ENCODE peak calls at places on chromosomes 4 and X, in five cellular contexts. B, K, Q, M and L are unnamed samples. For H3K36me3, H3K9me3 and H3K4me1, the result is how much of the 10 kb centered on the place peaks cover.

GRCh38 chrX:17629519-17629918 is 107.8 kb upstream of the SCML1 start:
- DNase-seq in B (no peak), Q (no peak), M (peak), K (no peak), L (no peak)

GRCh38 chrX:75038925-75039324 is 113.7 kb upstream of the NEXMIF start:
- DNase-seq in M (no peak), B (no peak), Q (no peak), K (no peak), L (peak)

GRCh38 chr4:181761130-181761529 is 482.1 kb upstream of the TENM3 start:
- DNase-seq in Q (no peak), B (no peak), K (no peak), M (no peak), L (no peak)

GRCh38 chrX:8273451-8273894 is 102.4 kb upstream of the VCX2 start:
- DNase-seq in B (no peak), Q (no peak), M (no peak), K (no peak), L (no peak)

GRCh38 chrX:148500428-148501120 is at the start of gene AFF2:
- DNase-seq in Q (peak), K (peak), M (no peak), B (peak), L (peak)

GRCh38 chr4:117085185-117085701 is at the start of gene TRAM1L1:
- DNase-seq in B (peak), K (no peak), M (peak), Q (peak), L (no peak)

GRCh38 chr4:113462286-113462685 is 299.3 kb downstream of the CAMK2D start:
- DNase-seq in K (no peak), Q (no peak), M (no peak), B (no peak), L (no peak)

GRCh38 chr4:173057906-173058305 is 110.7 kb upstream of the GALNT7 start:
- DNase-seq in K (no peak), M (no peak), Q (no peak), B (no peak), L (no peak)

GRCh38 chrX:120308959-120309872 is 2.0 kb downstream of the TMEM255A start:
- DNase-seq in B (peak), K (peak), Q (peak), M (peak), L (peak)

GRCh38 chr4:170853422-170854021 is 763.8 kb upstream of the AADAT start:
- DNase-seq in K (no peak), B (peak), M (peak), Q (peak), L (no peak)

GRCh38 chr4:126956192-126956897 is 676.4 kb upstream of the INTU start:
- DNase-seq in B (peak), M (no peak), Q (no peak), K (no peak), L (no peak)

GRCh38 chr4:127403523-127404084 is 229.2 kb upstream of the INTU start:
- DNase-seq in B (no peak), Q (no peak), K (no peak), M (no peak), L (no peak)

GRCh38 chr4:94507281-94507680 is 55.5 kb downstream of the PDLIM5 start:
- DNase-seq in B (no peak), K (no peak), M (no peak), Q (no peak), L (no peak)

GRCh38 chr4:54657556-54658313 is at the start of gene KIT:
- DNase-seq in Q (peak), B (peak), K (peak), M (no peak), L (peak)

GRCh38 chrX:134803551-134804183 is 145.4 kb upstream of the PLAC1 start:
- DNase-seq in B (no peak), K (no peak), Q (no peak), M (no peak), L (peak)

GRCh38 chrX:31563792-31564191 is 492.0 kb upstream of the FTHL17 start:
- DNase-seq in K (no peak), M (no peak), Q (no peak), B (no peak), L (no peak)

GRCh38 chrX:21926527-21927278 is 13.8 kb upstream of the SMS start:
- DNase-seq in B (no peak), K (no peak), Q (peak), M (no peak), L (no peak)

GRCh38 chr4:101086801-101087586 is 260.3 kb downstream of the PPP3CA start:
- DNase-seq in K (no peak), Q (no peak), M (no peak), B (no peak), L (no peak)

GRCh38 chr4:47553329-47554125 is 68.5 kb downstream of the ATP10D start:
- DNase-seq in B (no peak), Q (no peak), M (no peak), K (no peak), L (no peak)

GRCh38 chrX:153445856-153446635 is at the start of gene TREX2:
- DNase-seq in K (no peak), Q (no peak), B (peak), M (no peak), L (no peak)

GRCh38 chr4:78766026-78766425 is 10.1 kb upstream of the BMP2K start:
- DNase-seq in B (no peak), Q (no peak), K (no peak), M (no peak), L (no peak)

GRCh38 chr4:137611998-137612700 is 79.9 kb upstream of the PCDH18 start:
- DNase-seq in B (no peak), M (no peak), Q (no peak), K (no peak), L (no peak)

GRCh38 chr4:111562811-111563210 is 582.4 kb upstream of the FAM241A start:
- DNase-seq in M (no peak), B (no peak), Q (no peak), K (no peak), L (no peak)

GRCh38 chrX:118528089-118528753 is 32.6 kb downstream of the DOCK11 start:
- DNase-seq in M (no peak), B (no peak), K (peak), Q (no peak), L (peak)

GRCh38 chr4:7387925-7388324 is 46.8 kb downstream of the PSAPL1 start:
- DNase-seq in K (no peak), Q (no peak), M (no peak), B (no peak), L (no peak)

GRCh38 chr4:2624782-2625548 is 88.5 kb downstream of the FAM193A start:
- DNase-seq in K (no peak), M (no peak), Q (no peak), B (no peak), L (no peak)

GRCh38 chrX:72349190-72349589 is 43.5 kb upstream of the CITED1 start:
- DNase-seq in K (no peak), M (no peak), Q (no peak), B (no peak), L (no peak)

GRCh38 chr4:171534391-171534790 is 278.8 kb upstream of the GALNTL6 start:
- DNase-seq in K (no peak), Q (no peak), B (no peak), M (no peak), L (no peak)

GRCh38 chrX:18617351-18617750 is 54.6 kb downstream of the RS1 start:
- DNase-seq in M (no peak), Q (peak), B (no peak), K (no peak), L (no peak)

GRCh38 chrX:139025822-139026221 is 314.3 kb upstream of the FGF13 start:
- DNase-seq in K (no peak), Q (no peak), M (no peak), B (no peak), L (no peak)

GRCh38 chrX:154350429-154351182 is 23.8 kb downstream of the FLNA start:
- DNase-seq in Q (no peak), K (no peak), M (no peak), B (peak), L (no peak)

GRCh38 chr4:76571274-76571673 is 136.2 kb downstream of the SHROOM3 start:
- DNase-seq in K (no peak), Q (peak), M (peak), B (no peak), L (no peak)

GRCh38 chr4:176794151-176794550 is 1.4 kb upstream of the VEGFC start:
- DNase-seq in M (no peak), B (no peak), K (no peak), Q (no peak), L (no peak)

GRCh38 chr4:109429545-109429944 is 4.1 kb upstream of the SEC24B start:
- DNase-seq in B (no peak), K (no peak), M (no peak), Q (no peak), L (no peak)

GRCh38 chr4:26861434-26862186 is 969 bp downstream of the STIM2 start:
- DNase-seq in B (peak), M (peak), Q (peak), K (peak), L (peak)

GRCh38 chr4:78584863-78585576 is 33.5 kb downstream of the ANXA3 start:
- DNase-seq in B (no peak), K (no peak), Q (no peak), M (no peak), L (no peak)

GRCh38 chr4:113961322-113961698 is 18.1 kb downstream of the ARSJ start:
- DNase-seq in Q (no peak), B (no peak), K (no peak), M (no peak), L (no peak)

GRCh38 chrX:49761481-49761880 is 65.7 kb upstream of the PAGE1 start:
- DNase-seq in Q (peak), B (no peak), K (no peak), M (no peak), L (peak)

GRCh38 chrX:143994206-143994605 is 110.3 kb downstream of the UBE2NL start:
- DNase-seq in K (no peak), B (no peak), Q (no peak), M (no peak), L (no peak)

GRCh38 chrX:133674726-133675470 is 259.6 kb upstream of the GPC4 start:
- DNase-seq in Q (peak), B (no peak), M (no peak), K (no peak), L (no peak)

GRCh38 chrX:133681897-133682296 is 266.6 kb upstream of the GPC4 start:
- DNase-seq in M (no peak), Q (no peak), K (no peak), B (no peak), L (no peak)

GRCh38 chrX:133681416-133681815 is 266.1 kb upstream of the GPC4 start:
- DNase-seq in B (no peak), Q (no peak), K (no peak), M (no peak), L (no peak)

GRCh38 chrX:133677123-133678063 is 262.1 kb upstream of the GPC4 start:
- DNase-seq in Q (no peak), M (no peak), K (no peak), B (no peak), L (no peak)

DNA sequence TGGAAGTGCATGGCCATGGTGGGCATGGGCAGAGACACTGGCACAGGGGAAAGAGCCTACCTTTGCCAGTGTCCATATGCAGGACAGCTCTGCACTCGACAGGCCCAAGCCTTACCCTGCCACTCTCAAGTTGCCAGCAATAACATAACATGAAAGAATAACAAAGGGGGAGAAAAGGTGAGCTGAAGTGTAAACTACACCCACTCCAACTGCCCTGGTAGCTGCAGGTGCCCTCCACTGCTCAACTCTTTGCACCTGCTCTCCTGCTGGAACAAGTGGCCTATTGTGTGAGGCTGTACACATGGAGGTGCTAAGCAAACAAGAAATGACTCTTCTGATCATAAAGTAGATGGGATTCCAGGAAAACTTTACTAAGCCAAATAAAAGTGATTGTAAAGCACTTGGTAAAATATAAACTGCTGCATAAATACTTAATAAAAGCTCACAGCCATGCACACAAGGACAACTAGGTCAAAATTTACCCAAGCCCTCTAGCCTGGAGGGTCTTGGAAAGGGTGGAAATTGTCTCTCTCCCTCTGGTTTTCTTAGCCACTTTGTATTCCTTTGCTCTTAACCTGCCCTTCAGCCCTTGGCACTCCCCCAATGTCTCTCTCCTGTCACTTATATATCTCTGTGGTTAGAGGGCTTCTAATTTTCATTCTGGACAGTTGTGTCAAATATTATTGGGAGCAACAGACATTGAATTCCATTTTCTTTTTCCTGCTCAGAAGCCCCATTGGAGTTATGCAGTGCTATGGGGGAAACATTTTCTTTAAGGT is 261.2 kb upstream of the GPC4 start:
- DNase-seq in K (no peak), B (no peak), Q (no peak), M (peak), L (no peak)
- H3K36me3 ChIP-seq in K (under half), B (under half), Q (under half), M (under half), L (under half)

GRCh38 chr4:157728215-157728614 is 444.6 kb downstream of the GASK1B start:
- DNase-seq in B (peak), Q (no peak), K (no peak), M (no peak), L (no peak)
- H3K9me3 ChIP-seq in B (under half), Q (under half), K (under half), M (under half), L (under half)

GRCh38 chr4:87012265-87012953 is 77.6 kb downstream of the AFF1 start:
- DNase-seq in K (no peak), B (no peak), Q (peak), M (peak), L (no peak)
- H3K4me1 ChIP-seq in K (half or more), B (half or more), Q (under half), M (under half), L (half or more)

GRCh38 chrX:13733506-13733905 is 914 bp downstream of the TRAPPC2 start:
- DNase-seq in M (no peak), Q (no peak), B (no peak), K (no peak), L (no peak)
- H3K36me3 ChIP-seq in M (under half), Q (under half), B (under half), K (under half), L (under half)

GRCh38 chr4:100084892-100085291 is 105.4 kb downstream of the DDIT4L start:
- DNase-seq in K (no peak), M (no peak), Q (no peak), B (no peak), L (no peak)

GRCh38 chr4:100081511-100081910 is 108.8 kb downstream of the DDIT4L start:
- DNase-seq in Q (no peak), B (no peak), M (no peak), K (no peak), L (no peak)

GRCh38 chr4:100086766-100087431 is 103.4 kb downstream of the DDIT4L start:
- DNase-seq in B (no peak), Q (no peak), K (no peak), M (no peak), L (no peak)

GRCh38 chr4:100082852-100083251 is 107.4 kb downstream of the DDIT4L start:
- DNase-seq in K (no peak), M (no peak), B (no peak), Q (no peak), L (no peak)

GRCh38 chr4:100083289-100083688 is 107.0 kb downstream of the DDIT4L start:
- DNase-seq in B (no peak), K (no peak), M (no peak), Q (no peak), L (no peak)
- H3K9me3 ChIP-seq in B (under half), K (under half), M (under half), Q (under half), L (under half)